ENCODE peak calls at places on chromosomes 2 and 18, in five cellular contexts. F is breast epithelium, U is fibroblast of lung, D is prostate gland, S is astrocyte of the cerebellum. J is an unnamed sample.

GRCh38 chr2:151999058-151999457 is 99.8 kb downstream of the CACNB4 start:
- DNase-seq in F (no peak), S (peak; percentile 19), U (peak; percentile 37), D (no peak), J (no peak)

GRCh38 chr2:191441761-191442160 is 196.6 kb downstream of the MYO1B start:
- DNase-seq in D (no peak), S (no peak), U (peak; percentile 65), F (no peak), J (no peak)

GRCh38 chr2:3840611-3841010 is 137.2 kb downstream of the DCDC2C start:
- DNase-seq in F (no peak), U (no peak), S (no peak), D (no peak), J (no peak)

GRCh38 chr2:54522624-54523281 is 66.6 kb downstream of the SPTBN1 start:
- DNase-seq in D (peak; percentile 58), F (peak; percentile 59), S (no peak), U (peak; percentile 61), J (peak; percentile 15)

GRCh38 chr2:239014458-239014857 is 166.6 kb downstream of the TWIST2 start:
- DNase-seq in S (no peak), F (no peak), U (no peak), D (no peak), J (no peak)

GRCh38 chr2:107719781-107720180 is 106.9 kb upstream of the RGPD4 start:
- DNase-seq in D (no peak), S (no peak), F (no peak), U (no peak), J (no peak)

GRCh38 chr2:216465580-216466197 is 33.0 kb upstream of the RPL37A start:
- DNase-seq in D (no peak), U (no peak), F (no peak), S (no peak), J (no peak)

GRCh38 chr2:136384541-136385303 is 266.8 kb upstream of the CXCR4 start:
- DNase-seq in D (peak; percentile 20), F (no peak), S (no peak), U (peak; percentile 23), J (peak; percentile 44)

GRCh38 chr2:151853070-151853758 is 25.0 kb upstream of the ARL5A start:
- DNase-seq in F (no peak), S (no peak), U (no peak), D (no peak), J (peak; percentile 70)

GRCh38 chr2:215931256-215931903 is 82.0 kb downstream of the MREG start:
- DNase-seq in U (peak; percentile 87), S (peak; percentile 76), F (no peak), D (peak; percentile 46), J (peak; percentile 54)

GRCh38 chr2:141820893-141821292 is 309.9 kb downstream of the LRP1B start:
- DNase-seq in S (no peak), F (no peak), D (no peak), U (no peak), J (no peak)

GRCh38 chr2:150122871-150123588 is 364.4 kb downstream of the RND3 start:
- DNase-seq in F (no peak), U (no peak), S (peak; percentile 69), D (no peak), J (no peak)

GRCh38 chr2:99879481-99879880 is 262.9 kb downstream of the AFF3 start:
- DNase-seq in U (peak; percentile 24), D (no peak), F (no peak), S (no peak), J (no peak)

GRCh38 chr2:217709496-217710217 is 293.1 kb downstream of the TNS1 start:
- DNase-seq in U (no peak), F (no peak), D (no peak), S (no peak), J (no peak)

GRCh38 chr2:206983156-206983875 is 44.0 kb downstream of the CPO start:
- DNase-seq in U (peak; percentile 50), D (no peak), S (no peak), F (no peak), J (peak; percentile 38)

GRCh38 chr18:70464343-70465114 is 175.7 kb downstream of the SOCS6 start:
- DNase-seq in U (peak; percentile 73), F (no peak), D (peak; percentile 49), S (peak; percentile 37), J (peak; percentile 30)

GRCh38 chr2:182821172-182821571 is 45.3 kb downstream of the FRZB start:
- DNase-seq in D (no peak), S (no peak), U (no peak), F (no peak), J (no peak)

GRCh38 chr2:200847268-200847667 is 17.2 kb downstream of the CLK1 start:
- DNase-seq in F (no peak), U (no peak), S (no peak), D (no peak), J (no peak)

GRCh38 chr2:26438926-26439325 is 37.2 kb downstream of the DRC1 start:
- DNase-seq in D (no peak), U (no peak), S (no peak), F (no peak), J (no peak)

GRCh38 chr2:111102216-111102615 is 18.5 kb upstream of the BCL2L11 start:
- DNase-seq in F (no peak), S (no peak), U (no peak), D (no peak), J (no peak)

GRCh38 chr2:111101592-111101991 is 19.1 kb upstream of the BCL2L11 start:
- DNase-seq in D (no peak), S (no peak), F (no peak), U (no peak), J (no peak)

GRCh38 chr2:111100087-111100764 is 20.5 kb upstream of the BCL2L11 start:
- DNase-seq in S (no peak), D (no peak), U (no peak), F (no peak), J (no peak)

GRCh38 chr2:111099402-111099801 is 21.3 kb upstream of the BCL2L11 start:
- DNase-seq in F (no peak), D (no peak), S (no peak), U (no peak), J (no peak)

DNA sequence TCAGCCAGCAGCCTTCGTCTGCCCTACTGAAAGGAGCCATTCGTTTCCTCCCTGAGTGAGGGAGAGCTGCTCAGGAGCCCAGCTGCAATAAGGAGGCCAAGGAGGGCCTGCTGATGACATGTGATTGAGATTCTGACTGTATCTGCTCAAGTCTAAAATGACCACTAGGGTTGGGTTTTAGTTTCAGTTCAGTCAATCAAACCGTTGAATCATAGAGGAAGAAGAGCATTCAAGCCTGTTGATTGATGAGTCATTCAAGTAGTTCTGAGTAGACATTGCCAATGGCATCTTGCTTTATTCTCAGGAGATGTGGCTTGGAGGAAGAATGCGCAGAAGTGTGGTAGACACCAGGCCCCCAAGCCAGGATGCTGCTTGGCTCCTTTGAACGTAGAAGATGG is 19.9 kb upstream of the BCL2L11 start:
- DNase-seq in F (no peak), U (no peak), D (no peak), S (no peak), J (no peak)
- TF ChIP-seq CTCF in F (no peak), U (no peak), D (no peak), S (no peak), J (no peak)

DNA sequence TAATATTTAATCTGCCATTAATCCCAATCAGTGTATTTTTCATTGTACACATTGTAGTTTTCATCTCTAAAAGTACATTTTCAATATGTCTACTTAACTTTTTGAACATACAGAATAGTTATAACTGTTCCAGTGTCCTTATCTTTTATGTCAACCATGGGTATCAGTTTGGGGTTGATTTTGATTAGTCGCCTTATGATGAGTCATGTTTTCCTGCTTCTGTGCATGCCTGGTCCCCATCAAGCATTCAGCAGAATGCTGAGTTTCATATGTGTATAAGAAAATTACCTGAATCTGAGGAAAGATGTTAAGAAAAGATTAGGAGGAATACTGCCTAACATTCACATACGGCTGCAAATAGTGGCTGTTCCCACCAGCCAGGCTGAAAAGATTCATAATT is 17.7 kb downstream of the SPDYA start:
- DNase-seq in F (no peak), U (no peak), S (no peak), D (no peak), J (no peak)
- TF ChIP-seq CTCF in F (no peak), U (no peak), S (no peak), D (no peak), J (no peak)

DNA sequence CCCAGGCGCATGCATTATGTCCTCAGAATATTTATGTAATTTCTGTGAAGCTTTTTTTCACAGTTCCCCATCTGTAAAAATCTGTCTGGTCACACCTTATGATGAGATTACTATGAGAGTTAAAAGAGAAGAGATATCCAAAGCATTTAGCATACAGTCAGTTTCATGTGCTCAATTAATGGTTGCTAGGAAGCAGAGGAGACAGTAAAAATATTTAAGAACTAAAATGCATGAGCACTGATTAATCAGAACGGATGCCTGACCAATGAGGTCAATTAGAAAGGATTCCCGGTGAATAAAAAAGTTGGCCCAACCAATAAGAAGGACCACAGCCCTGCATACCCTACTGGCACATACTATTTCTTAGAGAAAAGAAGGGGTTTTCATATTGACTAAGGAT is 12.0 kb upstream of the CRIM1 start:
- DNase-seq in S (no peak), U (no peak), F (no peak), D (no peak), J (no peak)
- TF ChIP-seq CTCF in S (no peak), U (no peak), F (no peak), D (no peak), J (no peak)

DNA sequence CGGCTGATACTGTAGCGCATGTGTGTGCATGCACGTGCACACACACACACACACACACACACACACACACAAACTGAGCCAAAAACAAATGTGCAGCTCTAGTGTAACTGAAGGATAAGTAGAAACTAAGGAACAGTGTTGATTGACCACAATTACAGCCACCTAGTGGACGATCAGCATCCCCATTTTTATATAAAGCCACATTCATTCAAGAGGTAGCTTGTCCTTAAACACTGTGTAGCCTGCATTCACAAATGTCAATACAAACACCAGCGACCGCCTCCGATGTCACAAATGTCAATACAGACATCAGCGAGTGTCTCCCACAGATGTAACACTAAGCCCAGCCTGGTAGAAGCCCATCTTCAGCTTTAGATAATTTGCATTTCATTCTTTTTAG is 167.4 kb downstream of the PTGR3 start:
- DNase-seq in F (no peak), U (peak; percentile 54), D (no peak), S (peak; percentile 15), J (no peak)
- TF ChIP-seq CTCF in F (no peak), U (peak; percentile 28), D (no peak), S (peak; percentile 56), J (peak; percentile 70)

GRCh38 chr2:170770008-170770303 is 222 bp upstream of the ERICH2 start:
- DNase-seq in F (no peak), U (no peak), D (no peak), S (no peak), J (no peak)

GRCh38 chr2:170772295-170772694 is 2.1 kb downstream of the ERICH2 start:
- DNase-seq in S (no peak), F (no peak), U (no peak), D (no peak), J (no peak)

GRCh38 chr2:170774074-170774473 is 3.9 kb downstream of the ERICH2 start:
- DNase-seq in D (no peak), U (no peak), S (no peak), F (no peak), J (no peak)

GRCh38 chr2:170771049-170771937 is 1.1 kb downstream of the ERICH2 start:
- DNase-seq in F (no peak), D (no peak), S (no peak), U (peak; percentile 30), J (no peak)

GRCh38 chr2:170770304-170771048 is at the start of gene ERICH2:
- DNase-seq in U (peak; percentile 54), D (peak; percentile 79), S (no peak), F (peak; percentile 61), J (peak; percentile 40)
- TF ChIP-seq CTCF in U (peak; percentile 30), D (no peak), S (peak; percentile 37), F (no peak), J (peak; percentile 25)

J was measured in LNCaP clone FGC.